ENCODE peak calls at places on chromosomes 16 and 17, in four cellular contexts. O is A549, R is dorsolateral prefrontal cortex, H is foreskin fibroblast. X is an unnamed sample.

GRCh38 chr17:8225813-8226535 is 15.6 kb upstream of the AURKB start:
- DNase-seq in H (peak; percentile 88), R (peak; percentile 61), O (peak; percentile 92), X (peak; percentile 95)

GRCh38 chr16:61926766-61927165 is 109.5 kb downstream of the CDH8 start:
- DNase-seq in H (no peak), R (no peak), O (no peak), X (peak; percentile 12)

GRCh38 chr17:48162305-48162934 is 54.9 kb downstream of the SNX11 start:
- DNase-seq in H (no peak), O (peak; percentile 18), R (no peak), X (no peak)

GRCh38 chr17:43356999-43357398 is 41.8 kb upstream of the ARL4D start:
- DNase-seq in R (no peak), H (peak; percentile 90), O (peak; percentile 79), X (peak; percentile 92)

GRCh38 chr16:67299269-67299668 is 19.9 kb downstream of the PLEKHG4 start:
- DNase-seq in H (no peak), O (no peak), R (no peak), X (no peak)

GRCh38 chr17:14201595-14201994 is 35.1 kb downstream of the CDRT15 start:
- DNase-seq in H (no peak), O (no peak), R (no peak), X (no peak)

GRCh38 chr17:29653995-29654714 is 31.4 kb upstream of the CORO6 start:
- DNase-seq in R (no peak), H (no peak), O (no peak), X (peak; percentile 61)

GRCh38 chr16:57668630-57669475 is 747 bp downstream of the ADGRG3 start:
- DNase-seq in O (no peak), H (no peak), R (no peak), X (no peak)

GRCh38 chr17:33506889-33507650 is 214.0 kb upstream of the ASIC2 start:
- DNase-seq in O (no peak), H (no peak), R (no peak), X (peak; percentile 10)

GRCh38 chr16:49463529-49463928 is 89.9 kb downstream of the C16orf78 start:
- DNase-seq in R (no peak), H (no peak), O (no peak), X (no peak)

GRCh38 chr16:19980866-19981265 is 92.8 kb downstream of the GPR139 start:
- DNase-seq in O (peak; percentile 39), R (no peak), H (no peak), X (peak; percentile 2)

GRCh38 chr16:81567987-81568748 is 123.6 kb downstream of the CMIP start:
- DNase-seq in R (no peak), H (peak; percentile 84), O (peak; percentile 60), X (peak; percentile 81)

GRCh38 chr17:45782889-45783592 is 1.1 kb upstream of the CRHR1 start:
- DNase-seq in O (peak; percentile 58), H (peak; percentile 31), R (no peak), X (no peak)

GRCh38 chr16:1181715-1182671 is 29.1 kb downstream of the CACNA1H start:
- DNase-seq in R (no peak), H (peak; percentile 78), O (peak; percentile 83), X (peak; percentile 87)

GRCh38 chr17:77645441-77646430 is 312.8 kb upstream of the TNRC6C start:
- DNase-seq in O (no peak), H (peak; percentile 16), R (no peak), X (peak; percentile 32)

GRCh38 chr17:55612691-55613141 is 101.5 kb upstream of the SMIM36 start:
- DNase-seq in R (no peak), H (peak; percentile 50), O (no peak), X (no peak)

GRCh38 chr17:53707546-53707945 is 115.2 kb upstream of the KIF2B start:
- DNase-seq in O (no peak), H (no peak), R (no peak), X (no peak)

GRCh38 chr17:65220732-65221131 is 83.6 kb downstream of the RGS9 start:
- DNase-seq in H (peak; percentile 41), O (no peak), R (no peak), X (peak; percentile 22)

GRCh38 chr17:8670486-8670885 is 40.0 kb upstream of the MYH10 start:
- DNase-seq in O (no peak), R (no peak), H (no peak), X (no peak)

GRCh38 chr16:71637398-71637797 is 11.4 kb downstream of the MARVELD3 start:
- DNase-seq in O (no peak), H (peak; percentile 22), R (no peak), X (peak; percentile 83)

GRCh38 chr16:73196670-73197069 is 148.7 kb upstream of the ZFHX3 start:
- DNase-seq in O (peak; percentile 81), H (peak; percentile 56), R (no peak), X (peak; percentile 79)

GRCh38 chr17:44256671-44257070 is 11.3 kb downstream of the SLC4A1 start:
- DNase-seq in R (no peak), O (no peak), H (no peak), X (no peak)

GRCh38 chr17:11996722-11997146 is 541 bp downstream of the ZNF18 start:
- DNase-seq in R (peak; percentile 52), O (peak; percentile 58), H (no peak), X (peak; percentile 36)

GRCh38 chr17:65190467-65191095 is 53.4 kb downstream of the RGS9 start:
- DNase-seq in H (peak; percentile 61), O (no peak), R (no peak), X (no peak)

GRCh38 chr17:61504697-61505096 is 52.5 kb downstream of the TBX4 start:
- DNase-seq in H (peak; percentile 93), R (no peak), O (peak; percentile 44), X (peak; percentile 86)

GRCh38 chr16:14509675-14510132 is 120.4 kb downstream of the PARN start:
- DNase-seq in H (peak; percentile 56), O (no peak), R (no peak), X (peak; percentile 64)

GRCh38 chr16:66585477-66586239 is 6.4 kb downstream of the CMTM2 start:
- DNase-seq in R (no peak), H (no peak), O (no peak), X (no peak)

GRCh38 chr16:50525716-50526115 is 22.5 kb upstream of the NKD1 start:
- DNase-seq in R (no peak), H (no peak), O (no peak), X (no peak)

GRCh38 chr17:16273499-16273898 is 56.5 kb downstream of the PIGL start:
- DNase-seq in O (no peak), R (no peak), H (peak; percentile 80), X (no peak)

GRCh38 chr17:45775148-45775547 is 9.0 kb upstream of the CRHR1 start:
- DNase-seq in R (no peak), H (no peak), O (no peak), X (no peak)

DNA sequence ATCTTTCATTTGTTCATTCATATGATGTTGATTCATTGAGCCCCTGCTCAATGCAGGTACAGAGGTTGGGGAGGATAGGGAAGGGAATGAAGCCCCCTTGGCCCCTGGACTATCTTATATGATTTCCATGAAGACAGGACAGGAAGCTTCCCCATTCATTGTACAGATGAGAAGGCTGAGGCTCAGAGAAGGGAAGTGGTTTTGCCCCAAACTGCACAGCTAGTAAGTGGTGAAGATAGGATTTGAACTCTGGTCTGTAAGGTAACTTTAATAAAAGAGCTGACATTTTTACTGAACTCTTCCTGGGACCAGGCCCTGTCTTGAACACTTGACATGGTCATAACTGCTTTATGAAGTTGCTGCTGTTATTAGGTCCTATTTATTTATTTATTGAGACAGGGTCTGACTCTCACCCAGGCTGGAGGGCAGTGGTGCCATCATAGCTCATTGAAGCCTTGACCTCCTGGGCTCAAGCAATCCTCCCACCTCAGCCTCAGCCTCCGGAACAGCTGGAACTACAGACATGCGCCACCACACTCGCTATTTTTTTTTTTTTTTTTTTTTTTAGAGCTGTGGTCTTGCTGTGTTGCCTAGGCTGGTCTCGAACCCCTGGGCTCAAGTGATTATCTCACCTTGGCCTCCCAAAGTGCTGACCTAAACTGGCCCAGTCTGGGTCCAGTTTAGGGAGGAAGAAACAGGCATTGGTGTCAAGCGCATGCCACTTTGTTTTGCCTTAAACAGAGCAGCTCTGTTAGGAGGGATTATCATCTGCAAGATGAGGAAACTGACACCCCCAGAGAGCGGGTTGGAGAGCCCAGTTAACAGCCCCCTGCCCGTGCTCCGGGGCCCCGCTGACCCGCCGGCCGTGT is 5.0 kb downstream of the CTF1 start:
- DNase-seq in R (no peak), H (peak; percentile 19), O (peak; percentile 42), X (no peak)
- H3K4me3 ChIP-seq in R (peak overlapping the region; percentile 57), H (peak overlapping the region; percentile 45), O (peak overlapping the region; percentile 49), X (peak overlapping the region; percentile 39)

GRCh38 chr17:17504341-17505140 is 8.3 kb upstream of the RASD1 start:
- DNase-seq in H (no peak), R (no peak), O (no peak), X (no peak)

GRCh38 chr17:17506181-17506741 is 10.1 kb upstream of the RASD1 start:
- DNase-seq in O (no peak), R (no peak), H (no peak), X (no peak)

GRCh38 chr17:17505610-17506171 is 9.5 kb upstream of the RASD1 start:
- DNase-seq in H (no peak), R (no peak), O (no peak), X (no peak)

GRCh38 chr17:17503566-17504130 is 7.5 kb upstream of the RASD1 start:
- DNase-seq in O (no peak), H (no peak), R (peak; percentile 78), X (peak; percentile 16)

GRCh38 chr17:17505151-17505550 is 9.0 kb upstream of the RASD1 start:
- DNase-seq in H (no peak), O (no peak), R (no peak), X (no peak)
- H3K4me3 ChIP-seq in H (no peak overlapping the region), O (no peak overlapping the region), R (no peak overlapping the region), X (no peak overlapping the region)

GRCh38 chr17:49890077-49890821 is 42.4 kb upstream of the TAC4 start:
- DNase-seq in H (no peak), O (no peak), R (no peak), X (peak; percentile 37)
- H3K4me3 ChIP-seq in H (no peak overlapping the region), O (no peak overlapping the region), R (no peak overlapping the region), X (no peak overlapping the region)

DNA sequence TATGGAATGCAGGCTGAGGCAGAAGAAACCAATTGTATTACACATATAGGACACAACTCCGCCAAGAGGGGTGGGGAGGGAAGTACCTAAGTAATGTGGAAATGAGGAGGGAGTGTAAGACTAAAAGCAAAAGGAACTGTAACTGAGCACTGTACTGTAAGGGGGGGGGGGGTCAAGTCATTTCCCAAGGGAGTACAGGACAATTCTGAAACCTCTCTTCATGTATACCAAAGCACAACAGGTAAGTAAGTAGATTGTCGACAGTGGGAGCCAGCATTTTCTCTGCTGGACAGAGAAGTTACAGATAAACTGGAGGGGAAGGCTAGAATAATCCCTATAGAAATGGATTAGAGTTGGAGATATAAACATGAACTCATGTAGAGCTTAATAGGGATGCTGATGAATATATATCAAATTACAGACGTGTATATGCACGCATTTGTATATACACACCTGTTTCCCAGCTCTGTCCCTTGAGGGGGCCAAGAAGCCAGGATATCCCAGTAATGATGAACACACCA is 6.4 kb downstream of the USP22 start:
- DNase-seq in H (peak; percentile 27), R (no peak), O (no peak), X (no peak)
- H3K4me3 ChIP-seq in H (no peak overlapping the region), R (no peak overlapping the region), O (no peak overlapping the region), X (no peak overlapping the region)

GRCh38 chr17:6554871-6555330 is 1.5 kb downstream of the PITPNM3 start:
- DNase-seq in H (no peak), R (no peak), O (no peak), X (no peak)

GRCh38 chr17:6554336-6554735 is 2.0 kb downstream of the PITPNM3 start:
- DNase-seq in R (no peak), O (no peak), H (no peak), X (no peak)

GRCh38 chr17:6557040-6557438 is 684 bp upstream of the PITPNM3 start:
- DNase-seq in O (no peak), H (no peak), R (no peak), X (no peak)

GRCh38 chr17:6556121-6557039 is at the start of gene PITPNM3:
- DNase-seq in O (no peak), H (peak; percentile 44), R (no peak), X (no peak)

GRCh38 chr17:6555331-6556120 is 829 bp downstream of the PITPNM3 start:
- DNase-seq in H (peak; percentile 61), O (no peak), R (no peak), X (peak; percentile 41)
- H3K4me3 ChIP-seq in H (peak overlapping the region; percentile 37), O (peak overlapping the region; percentile 82), R (peak overlapping the region; percentile 67), X (peak overlapping the region; percentile 40)